ENCODE peak calls at places on chromosomes 11 and 22, in ten cellular contexts. One of them, this sample, is unnamed.

GRCh38 chr11:63534895-63535461 is 1.6 kb upstream of the PLAAT4 start:
- DNase-seq in neural progenitor cell: no peak
- DNase-seq in A549: no peak
- DNase-seq in fibroblast of lung: no peak
- DNase-seq in cardiac muscle cell: no peak
- DNase-seq in left lung: no peak
- DNase-seq in mammary epithelial cell: no peak
- DNase-seq in ovary: no peak
- DNase-seq in MM.1S: peak; percentile 80
- DNase-seq in body of pancreas: no peak
- DNase-seq in this sample: no peak

GRCh38 chr11:62786318-62787004 is 741 bp upstream of the TMEM179B start:
- DNase-seq in ovary: peak; percentile 89
- DNase-seq in MM.1S: peak; percentile 91
- DNase-seq in body of pancreas: peak; percentile 90
- DNase-seq in neural progenitor cell: peak; percentile 96
- DNase-seq in A549: peak; percentile 86
- DNase-seq in mammary epithelial cell: peak; percentile 70
- DNase-seq in cardiac muscle cell: peak; percentile 93
- DNase-seq in left lung: peak; percentile 97
- DNase-seq in fibroblast of lung: peak; percentile 78
- DNase-seq in this sample: peak; percentile 93

GRCh38 chr11:120710354-120711187 is 199.0 kb downstream of the GRIK4 start:
- DNase-seq in fibroblast of lung: peak; percentile 94
- DNase-seq in neural progenitor cell: peak; percentile 72
- DNase-seq in A549: no peak
- DNase-seq in cardiac muscle cell: peak; percentile 13
- DNase-seq in body of pancreas: peak; percentile 38
- DNase-seq in left lung: no peak
- DNase-seq in MM.1S: no peak
- DNase-seq in ovary: peak; percentile 84
- DNase-seq in mammary epithelial cell: peak; percentile 72
- DNase-seq in this sample: peak; percentile 81

GRCh38 chr11:126411971-126412381 is 56.5 kb downstream of the ST3GAL4 start:
- DNase-seq in cardiac muscle cell: peak; percentile 36
- DNase-seq in fibroblast of lung: no peak
- DNase-seq in mammary epithelial cell: no peak
- DNase-seq in left lung: no peak
- DNase-seq in A549: no peak
- DNase-seq in neural progenitor cell: no peak
- DNase-seq in MM.1S: no peak
- DNase-seq in body of pancreas: no peak
- DNase-seq in ovary: peak; percentile 70
- DNase-seq in this sample: no peak

GRCh38 chr22:29987143-29987542 is 93.1 kb upstream of the HORMAD2 start:
- DNase-seq in ovary: no peak
- DNase-seq in A549: no peak
- DNase-seq in neural progenitor cell: no peak
- DNase-seq in mammary epithelial cell: no peak
- DNase-seq in MM.1S: peak; percentile 47
- DNase-seq in fibroblast of lung: no peak
- DNase-seq in left lung: no peak
- DNase-seq in body of pancreas: no peak
- DNase-seq in cardiac muscle cell: peak; percentile 18
- DNase-seq in this sample: no peak

GRCh38 chr11:27254744-27255446 is 108.1 kb downstream of the CCDC34 start:
- DNase-seq in A549: no peak
- DNase-seq in body of pancreas: no peak
- DNase-seq in left lung: no peak
- DNase-seq in fibroblast of lung: peak; percentile 5
- DNase-seq in cardiac muscle cell: no peak
- DNase-seq in ovary: no peak
- DNase-seq in neural progenitor cell: no peak
- DNase-seq in mammary epithelial cell: peak; percentile 18
- DNase-seq in MM.1S: no peak
- DNase-seq in this sample: no peak

GRCh38 chr22:35493074-35493473 is 47.6 kb upstream of the RASD2 start:
- DNase-seq in ovary: no peak
- DNase-seq in fibroblast of lung: no peak
- DNase-seq in left lung: no peak
- DNase-seq in A549: no peak
- DNase-seq in MM.1S: no peak
- DNase-seq in body of pancreas: no peak
- DNase-seq in neural progenitor cell: no peak
- DNase-seq in mammary epithelial cell: no peak
- DNase-seq in cardiac muscle cell: no peak
- DNase-seq in this sample: no peak

GRCh38 chr22:23072035-23072910 is 2.0 kb downstream of the GNAZ start:
- DNase-seq in left lung: peak; percentile 26
- DNase-seq in MM.1S: no peak
- DNase-seq in cardiac muscle cell: no peak
- DNase-seq in A549: no peak
- DNase-seq in fibroblast of lung: no peak
- DNase-seq in body of pancreas: peak; percentile 3
- DNase-seq in neural progenitor cell: no peak
- DNase-seq in mammary epithelial cell: no peak
- DNase-seq in ovary: peak; percentile 16
- DNase-seq in this sample: peak; percentile 55

GRCh38 chr11:63670738-63671321 is 346 bp downstream of the ATL3 start:
- DNase-seq in MM.1S: peak; percentile 57
- DNase-seq in fibroblast of lung: no peak
- DNase-seq in body of pancreas: peak; percentile 73
- DNase-seq in ovary: peak; percentile 64
- DNase-seq in A549: peak; percentile 65
- DNase-seq in cardiac muscle cell: peak; percentile 51
- DNase-seq in neural progenitor cell: peak; percentile 74
- DNase-seq in mammary epithelial cell: peak; percentile 44
- DNase-seq in left lung: peak; percentile 91
- DNase-seq in this sample: no peak

GRCh38 chr11:26188559-26188958 is 143.4 kb upstream of the ANO3 start:
- DNase-seq in A549: no peak
- DNase-seq in ovary: no peak
- DNase-seq in MM.1S: no peak
- DNase-seq in fibroblast of lung: peak; percentile 77
- DNase-seq in cardiac muscle cell: no peak
- DNase-seq in body of pancreas: no peak
- DNase-seq in neural progenitor cell: no peak
- DNase-seq in left lung: no peak
- DNase-seq in mammary epithelial cell: no peak
- DNase-seq in this sample: no peak

GRCh38 chr11:98955551-98955950 is 65.2 kb upstream of the CNTN5 start:
- DNase-seq in fibroblast of lung: no peak
- DNase-seq in MM.1S: no peak
- DNase-seq in left lung: no peak
- DNase-seq in body of pancreas: no peak
- DNase-seq in ovary: no peak
- DNase-seq in cardiac muscle cell: no peak
- DNase-seq in mammary epithelial cell: no peak
- DNase-seq in neural progenitor cell: no peak
- DNase-seq in A549: no peak
- DNase-seq in this sample: no peak

GRCh38 chr22:44707178-44707577 is 5.2 kb downstream of the PRR5 start:
- DNase-seq in cardiac muscle cell: no peak
- DNase-seq in ovary: no peak
- DNase-seq in body of pancreas: no peak
- DNase-seq in left lung: no peak
- DNase-seq in neural progenitor cell: no peak
- DNase-seq in fibroblast of lung: no peak
- DNase-seq in mammary epithelial cell: no peak
- DNase-seq in A549: no peak
- DNase-seq in MM.1S: no peak
- DNase-seq in this sample: no peak

GRCh38 chr11:30489513-30489912 is 96.6 kb downstream of the MPPED2 start:
- DNase-seq in neural progenitor cell: peak; percentile 41
- DNase-seq in mammary epithelial cell: no peak
- DNase-seq in cardiac muscle cell: no peak
- DNase-seq in body of pancreas: no peak
- DNase-seq in fibroblast of lung: no peak
- DNase-seq in MM.1S: no peak
- DNase-seq in ovary: no peak
- DNase-seq in A549: no peak
- DNase-seq in left lung: no peak
- DNase-seq in this sample: no peak

GRCh38 chr22:30313527-30314385 is 13.0 kb downstream of the TBC1D10A start:
- DNase-seq in cardiac muscle cell: no peak
- DNase-seq in left lung: no peak
- DNase-seq in A549: no peak
- DNase-seq in mammary epithelial cell: peak; percentile 32
- DNase-seq in body of pancreas: no peak
- DNase-seq in MM.1S: no peak
- DNase-seq in fibroblast of lung: no peak
- DNase-seq in ovary: no peak
- DNase-seq in neural progenitor cell: no peak
- DNase-seq in this sample: no peak

GRCh38 chr11:12664410-12664809 is 9.8 kb upstream of the TEAD1 start:
- DNase-seq in left lung: no peak
- DNase-seq in MM.1S: no peak
- DNase-seq in ovary: no peak
- DNase-seq in mammary epithelial cell: no peak
- DNase-seq in A549: no peak
- DNase-seq in cardiac muscle cell: no peak
- DNase-seq in fibroblast of lung: no peak
- DNase-seq in body of pancreas: no peak
- DNase-seq in neural progenitor cell: no peak
- DNase-seq in this sample: no peak

GRCh38 chr11:84890706-84891105 is 736.4 kb downstream of the DLG2 start:
- DNase-seq in mammary epithelial cell: no peak
- DNase-seq in A549: no peak
- DNase-seq in body of pancreas: no peak
- DNase-seq in ovary: no peak
- DNase-seq in cardiac muscle cell: peak; percentile 42
- DNase-seq in MM.1S: no peak
- DNase-seq in left lung: no peak
- DNase-seq in fibroblast of lung: no peak
- DNase-seq in neural progenitor cell: peak; percentile 91
- DNase-seq in this sample: no peak

GRCh38 chr11:4626207-4627105 is 10.8 kb upstream of the OR51D1 start:
- DNase-seq in MM.1S: peak; percentile 82
- DNase-seq in body of pancreas: peak; percentile 34
- DNase-seq in neural progenitor cell: peak; percentile 92
- DNase-seq in ovary: peak; percentile 67
- DNase-seq in mammary epithelial cell: peak; percentile 63
- DNase-seq in A549: peak; percentile 78
- DNase-seq in fibroblast of lung: peak; percentile 76
- DNase-seq in left lung: no peak
- DNase-seq in cardiac muscle cell: peak; percentile 89
- DNase-seq in this sample: no peak

GRCh38 chr11:79937935-79938334 is 497.1 kb upstream of the TENM4 start:
- DNase-seq in cardiac muscle cell: no peak
- DNase-seq in fibroblast of lung: peak; percentile 41
- DNase-seq in A549: no peak
- DNase-seq in mammary epithelial cell: no peak
- DNase-seq in neural progenitor cell: no peak
- DNase-seq in ovary: no peak
- DNase-seq in MM.1S: no peak
- DNase-seq in body of pancreas: no peak
- DNase-seq in left lung: no peak
- DNase-seq in this sample: no peak

GRCh38 chr11:117679464-117679863 is 117.6 kb downstream of the DSCAML1 start:
- DNase-seq in A549: no peak
- DNase-seq in cardiac muscle cell: no peak
- DNase-seq in ovary: no peak
- DNase-seq in left lung: no peak
- DNase-seq in mammary epithelial cell: no peak
- DNase-seq in fibroblast of lung: no peak
- DNase-seq in MM.1S: no peak
- DNase-seq in neural progenitor cell: no peak
- DNase-seq in body of pancreas: no peak
- DNase-seq in this sample: no peak

GRCh38 chr11:132231656-132232173 is 861.3 kb downstream of the NTM start:
- DNase-seq in fibroblast of lung: no peak
- DNase-seq in left lung: no peak
- DNase-seq in mammary epithelial cell: no peak
- DNase-seq in A549: no peak
- DNase-seq in body of pancreas: no peak
- DNase-seq in neural progenitor cell: no peak
- DNase-seq in ovary: no peak
- DNase-seq in MM.1S: no peak
- DNase-seq in cardiac muscle cell: no peak
- DNase-seq in this sample: no peak
- H3K4me3 ChIP-seq in fibroblast of lung: no peak overlapping the region
- H3K4me3 ChIP-seq in left lung: no peak overlapping the region
- H3K4me3 ChIP-seq in mammary epithelial cell: no peak overlapping the region
- H3K4me3 ChIP-seq in A549: no peak overlapping the region
- H3K4me3 ChIP-seq in body of pancreas: no peak overlapping the region
- H3K4me3 ChIP-seq in neural progenitor cell: no peak overlapping the region
- H3K4me3 ChIP-seq in ovary: no peak overlapping the region
- H3K4me3 ChIP-seq in MM.1S: no peak overlapping the region
- H3K4me3 ChIP-seq in cardiac muscle cell: no peak overlapping the region
- H3K4me3 ChIP-seq in this sample: no peak overlapping the region

GRCh38 chr11:129804012-129804411 is 11.6 kb upstream of the TMEM45B start:
- DNase-seq in ovary: no peak
- DNase-seq in cardiac muscle cell: no peak
- DNase-seq in A549: no peak
- DNase-seq in body of pancreas: no peak
- DNase-seq in mammary epithelial cell: no peak
- DNase-seq in left lung: no peak
- DNase-seq in fibroblast of lung: no peak
- DNase-seq in MM.1S: no peak
- DNase-seq in neural progenitor cell: no peak
- DNase-seq in this sample: no peak
- H3K27ac ChIP-seq in ovary: no peak overlapping the region
- H3K27ac ChIP-seq in cardiac muscle cell: no peak overlapping the region
- H3K27ac ChIP-seq in A549: no peak overlapping the region
- H3K27ac ChIP-seq in body of pancreas: no peak overlapping the region
- H3K27ac ChIP-seq in mammary epithelial cell: no peak overlapping the region
- H3K27ac ChIP-seq in left lung: no peak overlapping the region
- H3K27ac ChIP-seq in fibroblast of lung: no peak overlapping the region
- H3K27ac ChIP-seq in MM.1S: no peak overlapping the region
- H3K27ac ChIP-seq in neural progenitor cell: no peak overlapping the region
- H3K27ac ChIP-seq in this sample: no peak overlapping the region

GRCh38 chr22:20581503-20582170 is 74.2 kb downstream of the MED15 start:
- DNase-seq in mammary epithelial cell: no peak
- DNase-seq in A549: no peak
- DNase-seq in cardiac muscle cell: no peak
- DNase-seq in fibroblast of lung: no peak
- DNase-seq in body of pancreas: no peak
- DNase-seq in MM.1S: no peak
- DNase-seq in left lung: peak; percentile 61
- DNase-seq in neural progenitor cell: no peak
- DNase-seq in ovary: no peak
- DNase-seq in this sample: no peak
- TF ChIP-seq CTCF in mammary epithelial cell: no peak
- TF ChIP-seq CTCF in A549: no peak
- TF ChIP-seq CTCF in cardiac muscle cell: no peak
- TF ChIP-seq CTCF in fibroblast of lung: no peak
- TF ChIP-seq CTCF in body of pancreas: no peak
- TF ChIP-seq CTCF in MM.1S: no peak
- TF ChIP-seq CTCF in left lung: no peak
- TF ChIP-seq CTCF in neural progenitor cell: no peak
- TF ChIP-seq CTCF in ovary: no peak
- TF ChIP-seq CTCF in this sample: no peak

DNA sequence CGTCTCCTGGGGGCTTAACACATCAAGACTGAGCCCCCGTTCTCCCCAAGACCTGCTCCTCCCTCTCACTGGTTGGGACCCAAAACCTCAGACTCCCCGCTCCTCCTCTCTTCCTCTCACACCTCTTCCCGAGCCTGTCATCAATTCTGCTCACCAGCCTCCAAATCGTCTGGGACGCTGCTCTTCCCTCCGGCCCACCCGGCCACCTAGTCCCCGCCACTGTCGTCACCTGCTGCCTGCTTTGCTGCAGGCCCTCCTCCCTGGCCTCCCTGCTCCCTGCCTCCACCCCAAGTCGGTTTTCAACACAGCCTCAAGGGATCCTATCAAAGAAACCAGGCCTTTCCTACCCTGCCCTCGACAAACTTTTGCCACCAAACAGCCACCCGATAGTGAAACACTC is 3.1 kb downstream of the MFNG start:
- DNase-seq in neural progenitor cell: no peak
- DNase-seq in A549: no peak
- DNase-seq in ovary: no peak
- DNase-seq in body of pancreas: no peak
- DNase-seq in cardiac muscle cell: no peak
- DNase-seq in mammary epithelial cell: no peak
- DNase-seq in fibroblast of lung: no peak
- DNase-seq in MM.1S: no peak
- DNase-seq in left lung: no peak
- DNase-seq in this sample: no peak
- H3K4me3 ChIP-seq in neural progenitor cell: no peak overlapping the region
- H3K4me3 ChIP-seq in A549: no peak overlapping the region
- H3K4me3 ChIP-seq in ovary: no peak overlapping the region
- H3K4me3 ChIP-seq in body of pancreas: no peak overlapping the region
- H3K4me3 ChIP-seq in cardiac muscle cell: no peak overlapping the region
- H3K4me3 ChIP-seq in mammary epithelial cell: no peak overlapping the region
- H3K4me3 ChIP-seq in fibroblast of lung: no peak overlapping the region
- H3K4me3 ChIP-seq in MM.1S: no peak overlapping the region
- H3K4me3 ChIP-seq in left lung: no peak overlapping the region
- H3K4me3 ChIP-seq in this sample: no peak overlapping the region